ENCODE peak calls at places on chromosomes 5 and 9, in nine cellular contexts. One of them, this sample, is unnamed.

GRCh38 chr9:13688990-13689600 is 409.6 kb upstream of the MPDZ start:
- DNase-seq in transverse colon: no peak
- DNase-seq in IMR-90: no peak
- DNase-seq in H1: no peak
- DNase-seq in spleen: no peak
- DNase-seq in Peyer's patch: no peak
- DNase-seq in HCT116: no peak
- DNase-seq in uterus: no peak
- DNase-seq in stomach: no peak
- DNase-seq in this sample: no peak

GRCh38 chr5:115179959-115180709 is 10.4 kb upstream of the TRIM36 start:
- DNase-seq in transverse colon: peak; percentile 46
- DNase-seq in IMR-90: peak; percentile 4
- DNase-seq in H1: peak; percentile 80
- DNase-seq in spleen: peak; percentile 81
- DNase-seq in Peyer's patch: peak; percentile 73
- DNase-seq in HCT116: no peak
- DNase-seq in uterus: peak; percentile 18
- DNase-seq in stomach: no peak
- DNase-seq in this sample: no peak

GRCh38 chr9:116697341-116697740 is 10.2 kb downstream of the TRIM32 start:
- DNase-seq in transverse colon: no peak
- DNase-seq in IMR-90: peak; percentile 77
- DNase-seq in H1: no peak
- DNase-seq in spleen: no peak
- DNase-seq in Peyer's patch: no peak
- DNase-seq in HCT116: no peak
- DNase-seq in uterus: no peak
- DNase-seq in stomach: no peak
- DNase-seq in this sample: no peak

GRCh38 chr5:155727512-155728145 is 599.3 kb upstream of the SGCD start:
- DNase-seq in transverse colon: no peak
- DNase-seq in IMR-90: no peak
- DNase-seq in H1: peak; percentile 63
- DNase-seq in spleen: peak; percentile 62
- DNase-seq in Peyer's patch: no peak
- DNase-seq in HCT116: no peak
- DNase-seq in uterus: no peak
- DNase-seq in stomach: no peak
- DNase-seq in this sample: no peak

GRCh38 chr5:15577132-15577531 is 77.2 kb downstream of the FBXL7 start:
- DNase-seq in transverse colon: no peak
- DNase-seq in IMR-90: no peak
- DNase-seq in H1: no peak
- DNase-seq in spleen: no peak
- DNase-seq in Peyer's patch: no peak
- DNase-seq in HCT116: no peak
- DNase-seq in uterus: no peak
- DNase-seq in stomach: no peak
- DNase-seq in this sample: no peak

GRCh38 chr5:44246986-44247385 is 142.2 kb downstream of the FGF10 start:
- DNase-seq in transverse colon: no peak
- DNase-seq in IMR-90: no peak
- DNase-seq in H1: no peak
- DNase-seq in spleen: no peak
- DNase-seq in Peyer's patch: no peak
- DNase-seq in HCT116: no peak
- DNase-seq in uterus: no peak
- DNase-seq in stomach: no peak
- DNase-seq in this sample: no peak

GRCh38 chr5:159712672-159713071 is 203.6 kb upstream of the ADRA1B start:
- DNase-seq in transverse colon: no peak
- DNase-seq in IMR-90: peak; percentile 20
- DNase-seq in H1: no peak
- DNase-seq in spleen: no peak
- DNase-seq in Peyer's patch: no peak
- DNase-seq in HCT116: no peak
- DNase-seq in uterus: no peak
- DNase-seq in stomach: no peak
- DNase-seq in this sample: no peak

GRCh38 chr5:52668544-52669185 is 119.1 kb upstream of the ITGA1 start:
- DNase-seq in transverse colon: no peak
- DNase-seq in IMR-90: no peak
- DNase-seq in H1: no peak
- DNase-seq in spleen: peak; percentile 62
- DNase-seq in Peyer's patch: no peak
- DNase-seq in HCT116: no peak
- DNase-seq in uterus: no peak
- DNase-seq in stomach: no peak
- DNase-seq in this sample: no peak

GRCh38 chr9:700365-701282 is 140.9 kb upstream of the DMRT1 start:
- DNase-seq in transverse colon: no peak
- DNase-seq in IMR-90: no peak
- DNase-seq in H1: no peak
- DNase-seq in spleen: no peak
- DNase-seq in Peyer's patch: no peak
- DNase-seq in HCT116: no peak
- DNase-seq in uterus: no peak
- DNase-seq in stomach: no peak
- DNase-seq in this sample: no peak

GRCh38 chr9:114123031-114123977 is 24.2 kb upstream of the KIF12 start:
- DNase-seq in transverse colon: no peak
- DNase-seq in IMR-90: no peak
- DNase-seq in H1: no peak
- DNase-seq in spleen: peak; percentile 48
- DNase-seq in Peyer's patch: no peak
- DNase-seq in HCT116: no peak
- DNase-seq in uterus: no peak
- DNase-seq in stomach: no peak
- DNase-seq in this sample: no peak

GRCh38 chr5:34632805-34633414 is 23.2 kb upstream of the RAI14 start:
- DNase-seq in transverse colon: no peak
- DNase-seq in IMR-90: no peak
- DNase-seq in H1: no peak
- DNase-seq in spleen: no peak
- DNase-seq in Peyer's patch: no peak
- DNase-seq in HCT116: no peak
- DNase-seq in uterus: no peak
- DNase-seq in stomach: no peak
- DNase-seq in this sample: no peak

GRCh38 chr5:144309265-144309664 is 138.6 kb downstream of the KCTD16 start:
- DNase-seq in transverse colon: no peak
- DNase-seq in IMR-90: no peak
- DNase-seq in H1: no peak
- DNase-seq in spleen: no peak
- DNase-seq in Peyer's patch: no peak
- DNase-seq in HCT116: no peak
- DNase-seq in uterus: no peak
- DNase-seq in stomach: no peak
- DNase-seq in this sample: no peak
- H3K27me3 ChIP-seq in transverse colon: no peaks in the 10 kb centered on the region
- H3K27me3 ChIP-seq in IMR-90: no peaks in the 10 kb centered on the region
- H3K27me3 ChIP-seq in H1: no peaks in the 10 kb centered on the region
- H3K27me3 ChIP-seq in spleen: no peaks in the 10 kb centered on the region
- H3K27me3 ChIP-seq in Peyer's patch: no peaks in the 10 kb centered on the region
- H3K27me3 ChIP-seq in HCT116: peaks cover 18% of the 10 kb centered on the region
- H3K27me3 ChIP-seq in uterus: no peaks in the 10 kb centered on the region
- H3K27me3 ChIP-seq in stomach: no peaks in the 10 kb centered on the region
- H3K27me3 ChIP-seq in this sample: no peaks in the 10 kb centered on the region

GRCh38 chr5:178152491-178153444 is 917 bp downstream of the NHP2 start:
- DNase-seq in transverse colon: no peak
- DNase-seq in IMR-90: peak; percentile 12
- DNase-seq in H1: no peak
- DNase-seq in spleen: peak; percentile 78
- DNase-seq in Peyer's patch: no peak
- DNase-seq in HCT116: no peak
- DNase-seq in uterus: no peak
- DNase-seq in stomach: no peak
- DNase-seq in this sample: no peak

GRCh38 chr5:178153530-178154340 is at the start of gene NHP2:
- DNase-seq in transverse colon: peak; percentile 99
- DNase-seq in IMR-90: peak; percentile 99
- DNase-seq in H1: peak; percentile 99
- DNase-seq in spleen: peak; percentile 99
- DNase-seq in Peyer's patch: peak; percentile 99
- DNase-seq in HCT116: peak; percentile 98
- DNase-seq in uterus: peak; percentile 100
- DNase-seq in stomach: peak; percentile 99
- DNase-seq in this sample: peak; percentile 89

GRCh38 chr5:178147406-178147805 is 6.3 kb downstream of the NHP2 start:
- DNase-seq in transverse colon: no peak
- DNase-seq in IMR-90: no peak
- DNase-seq in H1: no peak
- DNase-seq in spleen: peak; percentile 59
- DNase-seq in Peyer's patch: no peak
- DNase-seq in HCT116: no peak
- DNase-seq in uterus: no peak
- DNase-seq in stomach: no peak
- DNase-seq in this sample: no peak

GRCh38 chr5:178149199-178149932 is 4.3 kb downstream of the NHP2 start:
- DNase-seq in transverse colon: no peak
- DNase-seq in IMR-90: peak; percentile 19
- DNase-seq in H1: no peak
- DNase-seq in spleen: peak; percentile 65
- DNase-seq in Peyer's patch: no peak
- DNase-seq in HCT116: no peak
- DNase-seq in uterus: no peak
- DNase-seq in stomach: no peak
- DNase-seq in this sample: no peak

GRCh38 chr5:178150977-178151734 is 2.5 kb downstream of the NHP2 start:
- DNase-seq in transverse colon: no peak
- DNase-seq in IMR-90: no peak
- DNase-seq in H1: no peak
- DNase-seq in spleen: peak; percentile 66
- DNase-seq in Peyer's patch: no peak
- DNase-seq in HCT116: no peak
- DNase-seq in uterus: no peak
- DNase-seq in stomach: no peak
- DNase-seq in this sample: no peak
- TF ChIP-seq POLR2A in transverse colon: no peak
- TF ChIP-seq POLR2A in IMR-90: no peak
- TF ChIP-seq POLR2A in H1: no peak
- TF ChIP-seq POLR2A in spleen: no peak
- TF ChIP-seq POLR2A in Peyer's patch: no peak
- TF ChIP-seq POLR2A in HCT116: no peak
- TF ChIP-seq POLR2A in uterus: no peak
- TF ChIP-seq POLR2A in stomach: no peak
- TF ChIP-seq POLR2A in this sample: no peak

GRCh38 chr5:180344393-180344999 is 8.6 kb downstream of the GFPT2 start:
- DNase-seq in transverse colon: no peak
- DNase-seq in IMR-90: no peak
- DNase-seq in H1: no peak
- DNase-seq in spleen: peak; percentile 53
- DNase-seq in Peyer's patch: peak; percentile 29
- DNase-seq in HCT116: no peak
- DNase-seq in uterus: no peak
- DNase-seq in stomach: no peak
- DNase-seq in this sample: no peak

GRCh38 chr5:180345186-180345585 is 8.0 kb downstream of the GFPT2 start:
- DNase-seq in transverse colon: no peak
- DNase-seq in IMR-90: no peak
- DNase-seq in H1: no peak
- DNase-seq in spleen: no peak
- DNase-seq in Peyer's patch: peak; percentile 28
- DNase-seq in HCT116: no peak
- DNase-seq in uterus: no peak
- DNase-seq in stomach: no peak
- DNase-seq in this sample: no peak

GRCh38 chr5:180345781-180346180 is 7.4 kb downstream of the GFPT2 start:
- DNase-seq in transverse colon: no peak
- DNase-seq in IMR-90: no peak
- DNase-seq in H1: no peak
- DNase-seq in spleen: no peak
- DNase-seq in Peyer's patch: peak; percentile 20
- DNase-seq in HCT116: no peak
- DNase-seq in uterus: no peak
- DNase-seq in stomach: no peak
- DNase-seq in this sample: no peak

GRCh38 chr5:180343110-180343845 is 9.9 kb downstream of the GFPT2 start:
- DNase-seq in transverse colon: no peak
- DNase-seq in IMR-90: peak; percentile 41
- DNase-seq in H1: peak; percentile 71
- DNase-seq in spleen: peak; percentile 53
- DNase-seq in Peyer's patch: no peak
- DNase-seq in HCT116: no peak
- DNase-seq in uterus: peak; percentile 47
- DNase-seq in stomach: no peak
- DNase-seq in this sample: no peak

GRCh38 chr5:180343846-180344327 is 9.2 kb downstream of the GFPT2 start:
- DNase-seq in transverse colon: no peak
- DNase-seq in IMR-90: no peak
- DNase-seq in H1: no peak
- DNase-seq in spleen: peak; percentile 33
- DNase-seq in Peyer's patch: no peak
- DNase-seq in HCT116: no peak
- DNase-seq in uterus: peak; percentile 73
- DNase-seq in stomach: no peak
- DNase-seq in this sample: no peak
- H3K4me3 ChIP-seq in transverse colon: no peak overlapping the region
- H3K4me3 ChIP-seq in IMR-90: no peak overlapping the region
- H3K4me3 ChIP-seq in H1: no peak overlapping the region
- H3K4me3 ChIP-seq in spleen: no peak overlapping the region
- H3K4me3 ChIP-seq in Peyer's patch: no peak overlapping the region
- H3K4me3 ChIP-seq in HCT116: no peak overlapping the region
- H3K4me3 ChIP-seq in uterus: no peak overlapping the region
- H3K4me3 ChIP-seq in stomach: no peak overlapping the region
- H3K4me3 ChIP-seq in this sample: no peak overlapping the region

GRCh38 chr5:2190549-2190948 is 307.8 kb upstream of the IRX4 start:
- DNase-seq in transverse colon: no peak
- DNase-seq in IMR-90: no peak
- DNase-seq in H1: peak; percentile 14
- DNase-seq in spleen: no peak
- DNase-seq in Peyer's patch: peak; percentile 34
- DNase-seq in HCT116: no peak
- DNase-seq in uterus: no peak
- DNase-seq in stomach: no peak
- DNase-seq in this sample: no peak

GRCh38 chr5:2187156-2187555 is 304.4 kb upstream of the IRX4 start:
- DNase-seq in transverse colon: no peak
- DNase-seq in IMR-90: no peak
- DNase-seq in H1: peak; percentile 19
- DNase-seq in spleen: no peak
- DNase-seq in Peyer's patch: no peak
- DNase-seq in HCT116: no peak
- DNase-seq in uterus: no peak
- DNase-seq in stomach: peak; percentile 13
- DNase-seq in this sample: no peak

GRCh38 chr5:2188137-2188536 is 305.4 kb upstream of the IRX4 start:
- DNase-seq in transverse colon: no peak
- DNase-seq in IMR-90: no peak
- DNase-seq in H1: no peak
- DNase-seq in spleen: no peak
- DNase-seq in Peyer's patch: no peak
- DNase-seq in HCT116: no peak
- DNase-seq in uterus: no peak
- DNase-seq in stomach: no peak
- DNase-seq in this sample: no peak

GRCh38 chr5:2187687-2188086 is 305.0 kb upstream of the IRX4 start:
- DNase-seq in transverse colon: no peak
- DNase-seq in IMR-90: no peak
- DNase-seq in H1: peak; percentile 37
- DNase-seq in spleen: peak; percentile 55
- DNase-seq in Peyer's patch: peak; percentile 24
- DNase-seq in HCT116: no peak
- DNase-seq in uterus: no peak
- DNase-seq in stomach: peak; percentile 5
- DNase-seq in this sample: no peak

GRCh38 chr5:2188661-2189060 is 305.9 kb upstream of the IRX4 start:
- DNase-seq in transverse colon: no peak
- DNase-seq in IMR-90: no peak
- DNase-seq in H1: peak; percentile 13
- DNase-seq in spleen: no peak
- DNase-seq in Peyer's patch: no peak
- DNase-seq in HCT116: no peak
- DNase-seq in uterus: no peak
- DNase-seq in stomach: no peak
- DNase-seq in this sample: no peak
- H3K27me3 ChIP-seq in transverse colon: no peaks in the 10 kb centered on the region
- H3K27me3 ChIP-seq in IMR-90: no peaks in the 10 kb centered on the region
- H3K27me3 ChIP-seq in H1: no peaks in the 10 kb centered on the region
- H3K27me3 ChIP-seq in spleen: no peaks in the 10 kb centered on the region
- H3K27me3 ChIP-seq in Peyer's patch: no peaks in the 10 kb centered on the region
- H3K27me3 ChIP-seq in HCT116: peaks cover 25% of the 10 kb centered on the region
- H3K27me3 ChIP-seq in uterus: no peaks in the 10 kb centered on the region
- H3K27me3 ChIP-seq in stomach: peaks cover 38% of the 10 kb centered on the region
- H3K27me3 ChIP-seq in this sample: no peaks in the 10 kb centered on the region